ENCODE peak calls at places on chromosomes 12 and 14, in seven cellular contexts. C is CD4-positive, alpha-beta T cell; U is HFFc6; I is effector memory CD8-positive, alpha-beta T cell; T is COR-L47; N is naive thymus-derived CD8-positive, alpha-beta T cell; R is GM12891. Y is an unnamed sample.

GRCh38 chr14:65961004-65961403 is 525.2 kb upstream of the CCDC196 start:
- DNase-seq in I (peak; percentile 58), T (no peak), R (peak; percentile 31), C (peak; percentile 56), N (peak; percentile 61), U (peak; percentile 6), Y (peak; percentile 43)

GRCh38 chr12:26226629-26227375 is 31.4 kb downstream of the SSPN start:
- DNase-seq in N (no peak), C (no peak), T (peak; percentile 8), R (peak; percentile 30), U (peak; percentile 0), I (no peak), Y (no peak)

GRCh38 chr14:92037989-92038388 is 1.9 kb downstream of the TRIP11 start:
- DNase-seq in T (no peak), U (no peak), I (no peak), N (no peak), R (no peak), C (no peak), Y (no peak)

GRCh38 chr12:106226884-106227640 is 20.8 kb downstream of the CKAP4 start:
- DNase-seq in I (peak; percentile 29), C (no peak), R (peak; percentile 43), N (peak; percentile 38), U (peak; percentile 56), T (peak; percentile 41), Y (peak; percentile 74)

GRCh38 chr12:2792670-2793500 is 1.9 kb upstream of the FKBP4 start:
- DNase-seq in I (no peak), T (no peak), R (no peak), C (no peak), U (no peak), N (no peak), Y (no peak)

GRCh38 chr12:45732936-45733335 is 3.4 kb downstream of the ARID2 start:
- DNase-seq in C (no peak), U (no peak), T (no peak), N (no peak), I (no peak), R (no peak), Y (peak; percentile 44)

GRCh38 chr14:105340821-105341408 is 26.4 kb downstream of the PACS2 start:
- DNase-seq in I (no peak), C (no peak), U (no peak), T (no peak), N (no peak), R (no peak), Y (no peak)

GRCh38 chr12:13377698-13378097 is 181.2 kb downstream of the EMP1 start:
- DNase-seq in T (no peak), C (no peak), R (no peak), N (no peak), I (no peak), U (no peak), Y (no peak)

GRCh38 chr12:132306885-132307191 is 22.6 kb downstream of the GALNT9 start:
- DNase-seq in I (no peak), U (no peak), R (no peak), T (no peak), N (no peak), C (no peak), Y (no peak)

GRCh38 chr14:106129274-106129673 is 602.9 kb downstream of the TMEM121 start:
- DNase-seq in I (no peak), T (no peak), C (no peak), R (no peak), U (no peak), N (peak; percentile 40), Y (peak; percentile 51)

Y was measured in NAMALWA.